ENCODE peak calls at places on chromosomes 1 and 21, in six cellular contexts. C, K, X, H, U and I are unnamed samples.

GRCh38 chr21:31972622-31973021 is 99.8 kb downstream of the HUNK start:
- DNase-seq in C (no peak), K (no peak), X (no peak), H (no peak), U (no peak), I (no peak)

GRCh38 chr1:31759266-31760023 is 4.7 kb downstream of the ADGRB2 start:
- DNase-seq in C (peak), K (no peak), X (no peak), H (no peak), U (no peak), I (no peak)

GRCh38 chr1:224534731-224535130 is 81.4 kb upstream of the CNIH3 start:
- DNase-seq in C (no peak), K (no peak), X (no peak), H (no peak), U (no peak), I (no peak)

GRCh38 chr1:241592273-241592958 is 47.8 kb downstream of the CHML start:
- DNase-seq in C (peak), K (no peak), X (no peak), H (no peak), U (no peak), I (peak)

GRCh38 chr1:38860464-38860816 is 868 bp upstream of the RRAGC start:
- DNase-seq in C (no peak), K (no peak), X (no peak), H (no peak), U (no peak), I (no peak)

GRCh38 chr1:236862615-236863211 is 67.6 kb downstream of the MTR start:
- DNase-seq in C (peak), K (no peak), X (no peak), H (no peak), U (no peak), I (no peak)

GRCh38 chr1:107474877-107475612 is 334.2 kb downstream of the NTNG1 start:
- DNase-seq in C (no peak), K (no peak), X (no peak), H (no peak), U (no peak), I (peak)

GRCh38 chr21:44628707-44629391 is 2.0 kb downstream of the KRTAP10-9 start:
- DNase-seq in C (no peak), K (no peak), X (no peak), H (no peak), U (no peak), I (no peak)

GRCh38 chr1:116268211-116268610 is 104.8 kb upstream of the ATP1A1 start:
- DNase-seq in C (peak), K (no peak), X (peak), H (no peak), U (no peak), I (peak)

GRCh38 chr21:37551406-37552355 is 185.1 kb downstream of the DYRK1A start:
- DNase-seq in C (peak), K (no peak), X (no peak), H (no peak), U (no peak), I (no peak)

GRCh38 chr1:202796670-202797069 is 11.6 kb downstream of the KDM5B start:
- DNase-seq in C (no peak), K (no peak), X (no peak), H (no peak), U (no peak), I (no peak)

GRCh38 chr1:32151319-32151787 is 28.1 kb upstream of the TXLNA start:
- DNase-seq in C (no peak), K (no peak), X (no peak), H (no peak), U (no peak), I (no peak)

GRCh38 chr1:162590101-162590500 is 28.6 kb downstream of the UAP1 start:
- DNase-seq in C (no peak), K (no peak), X (no peak), H (no peak), U (no peak), I (no peak)

GRCh38 chr1:6205849-6206845 is at the start of gene RNF207:
- DNase-seq in C (peak), K (peak), X (peak), H (peak), U (peak), I (peak)

GRCh38 chr1:103146143-103146542 is 37.8 kb upstream of the COL11A1 start:
- DNase-seq in C (no peak), K (no peak), X (no peak), H (no peak), U (no peak), I (no peak)

GRCh38 chr1:85274969-85275453 is 1.4 kb downstream of the BCL10 start:
- DNase-seq in C (peak), K (no peak), X (no peak), H (no peak), U (no peak), I (peak)

GRCh38 chr1:9901148-9902059 is 8.7 kb downstream of the CTNNBIP1 start:
- DNase-seq in C (no peak), K (no peak), X (no peak), H (no peak), U (no peak), I (no peak)

GRCh38 chr1:227654858-227655752 is 80.0 kb downstream of the JMJD4 start:
- DNase-seq in C (peak), K (no peak), X (no peak), H (no peak), U (no peak), I (peak)

GRCh38 chr1:43285269-43285986 is at the start of gene C1orf210:
- DNase-seq in C (peak), K (no peak), X (no peak), H (no peak), U (no peak), I (peak)

GRCh38 chr1:54421101-54421504 is 14.9 kb upstream of the SSBP3 start:
- DNase-seq in C (peak), K (no peak), X (no peak), H (no peak), U (no peak), I (peak)

GRCh38 chr1:37036667-37037053 is 2.3 kb upstream of the GRIK3 start:
- DNase-seq in C (no peak), K (no peak), X (no peak), H (no peak), U (no peak), I (no peak)

GRCh38 chr21:38853421-38853919 is 47.7 kb downstream of the ETS2 start:
- DNase-seq in C (peak), K (no peak), X (no peak), H (no peak), U (no peak), I (peak)

GRCh38 chr1:6179564-6180175 is 451 bp downstream of the CHD5 start:
- DNase-seq in C (no peak), K (no peak), X (no peak), H (no peak), U (no peak), I (no peak)

GRCh38 chr1:110211503-110212164 is 1.5 kb downstream of the KCNC4 start:
- DNase-seq in C (no peak), K (peak), X (peak), H (peak), U (peak), I (no peak)

GRCh38 chr1:240608707-240609106 is 3.2 kb downstream of the GREM2 start:
- DNase-seq in C (no peak), K (no peak), X (no peak), H (no peak), U (no peak), I (peak)

GRCh38 chr1:15039017-15039648 is 114.4 kb upstream of the TMEM51 start:
- DNase-seq in C (no peak), K (no peak), X (no peak), H (no peak), U (no peak), I (no peak)

GRCh38 chr1:63847308-63847910 is 73.6 kb downstream of the ROR1 start:
- DNase-seq in C (no peak), K (no peak), X (no peak), H (no peak), U (no peak), I (peak)

GRCh38 chr1:5684791-5685190 is 307.4 kb downstream of the NPHP4 start:
- DNase-seq in C (no peak), K (no peak), X (no peak), H (no peak), U (no peak), I (no peak)

GRCh38 chr21:39137248-39138186 is 45.7 kb downstream of the PSMG1 start:
- DNase-seq in C (peak), K (no peak), X (no peak), H (no peak), U (no peak), I (peak)

GRCh38 chr1:204366759-204367158 is 7.0 kb upstream of the PLEKHA6 start:
- DNase-seq in C (no peak), K (no peak), X (no peak), H (no peak), U (peak), I (peak)

GRCh38 chr21:14584357-14585095 is 38.4 kb upstream of the SAMSN1 start:
- DNase-seq in C (no peak), K (no peak), X (no peak), H (no peak), U (no peak), I (no peak)

GRCh38 chr1:18385239-18385790 is 95.4 kb upstream of the KLHDC7A start:
- DNase-seq in C (no peak), K (no peak), X (no peak), H (no peak), U (peak), I (no peak)

GRCh38 chr1:35129080-35129479 is 49.9 kb downstream of the ZMYM1 start:
- DNase-seq in C (no peak), K (no peak), X (no peak), H (no peak), U (no peak), I (no peak)

GRCh38 chr1:168582690-168583325 is 6.4 kb downstream of the XCL1 start:
- DNase-seq in C (peak), K (no peak), X (no peak), H (no peak), U (no peak), I (peak)

GRCh38 chr1:27076803-27077202 is 64.2 kb upstream of the TENT5B start:
- DNase-seq in C (no peak), K (no peak), X (no peak), H (no peak), U (no peak), I (no peak)

GRCh38 chr1:115062542-115063004 is 26.7 kb downstream of the TSPAN2 start:
- DNase-seq in C (peak), K (peak), X (peak), H (peak), U (peak), I (peak)

GRCh38 chr1:161258439-161259386 is at the start of gene PCP4L1:
- DNase-seq in C (peak), K (peak), X (peak), H (no peak), U (peak), I (peak)

GRCh38 chr1:3799976-3800685 is 3.8 kb upstream of the LRRC47 start:
- DNase-seq in C (peak), K (no peak), X (no peak), H (no peak), U (no peak), I (no peak)